ENCODE peak calls at places on chromosomes 12 and 14, in four cellular contexts. One of them, this sample, is unnamed.

GRCh38 chr14:64680013-64680674 is 24.1 kb upstream of the PLEKHG3 start:
- DNase-seq in A549: no peak
- DNase-seq in K562: no peak
- DNase-seq in GM12878: no peak
- DNase-seq in this sample: no peak

GRCh38 chr14:67186789-67187188 is 2.5 kb upstream of the GARIN2 start:
- DNase-seq in A549: no peak
- DNase-seq in K562: no peak
- DNase-seq in GM12878: no peak
- DNase-seq in this sample: peak

GRCh38 chr12:68792952-68793351 is 15.0 kb upstream of the MDM2 start:
- DNase-seq in A549: peak
- DNase-seq in K562: peak
- DNase-seq in GM12878: peak
- DNase-seq in this sample: peak

GRCh38 chr12:113097716-113098427 is 37.7 kb downstream of the RASAL1 start:
- DNase-seq in A549: no peak
- DNase-seq in K562: peak
- DNase-seq in GM12878: no peak
- DNase-seq in this sample: no peak

GRCh38 chr12:133120385-133121191 is 9.5 kb downstream of the ZNF891 start:
- DNase-seq in A549: no peak
- DNase-seq in K562: no peak
- DNase-seq in GM12878: no peak
- DNase-seq in this sample: no peak

GRCh38 chr12:52632656-52633055 is 14.3 kb upstream of the KRT73 start:
- DNase-seq in A549: no peak
- DNase-seq in K562: no peak
- DNase-seq in GM12878: no peak
- DNase-seq in this sample: no peak

GRCh38 chr12:26122681-26123481 is 2.0 kb downstream of the BHLHE41 start:
- DNase-seq in A549: peak
- DNase-seq in K562: peak
- DNase-seq in GM12878: no peak
- DNase-seq in this sample: peak

GRCh38 chr12:121330195-121330594 is 22.0 kb downstream of the ANAPC5 start:
- DNase-seq in A549: no peak
- DNase-seq in K562: no peak
- DNase-seq in GM12878: no peak
- DNase-seq in this sample: no peak

GRCh38 chr14:104184911-104185499 is 46.6 kb downstream of the KIF26A start:
- DNase-seq in A549: no peak
- DNase-seq in K562: peak
- DNase-seq in GM12878: no peak
- DNase-seq in this sample: no peak

DNA sequence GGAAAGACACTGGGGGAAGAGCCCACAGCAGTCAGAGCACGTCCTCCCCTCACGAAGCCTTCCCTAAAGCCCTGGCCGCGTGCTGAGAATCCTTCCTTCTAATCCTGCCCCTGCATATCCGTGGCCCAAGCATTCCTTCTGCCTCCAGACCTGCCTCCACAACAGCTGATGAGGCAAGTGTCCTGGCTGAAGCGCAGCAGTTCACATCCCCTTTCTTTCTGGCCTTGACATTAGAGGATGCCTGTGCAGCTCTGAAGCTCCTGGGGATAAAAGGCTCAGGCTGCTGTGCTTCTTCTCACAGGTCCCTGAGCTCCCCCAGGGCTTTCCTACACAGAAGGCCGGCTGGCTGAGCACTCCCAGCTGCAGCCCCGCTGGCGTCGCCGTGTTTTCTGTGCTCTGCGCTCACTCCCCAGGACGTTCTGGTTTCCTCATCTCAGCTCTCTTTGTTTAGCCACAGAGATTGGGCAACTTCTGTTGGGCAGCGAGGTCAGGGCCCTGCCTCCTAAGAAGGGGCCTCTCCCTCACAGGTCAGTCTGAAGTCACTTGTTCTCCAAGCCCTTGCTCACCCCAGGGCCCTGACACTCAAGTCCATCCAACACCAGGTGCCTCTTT is 45.8 kb downstream of the NINJ2 start:
- DNase-seq in A549: no peak
- DNase-seq in K562: no peak
- DNase-seq in GM12878: no peak
- DNase-seq in this sample: peak
- TF ChIP-seq ELK1 in A549: no peak
- TF ChIP-seq ELK1 in K562: no peak
- TF ChIP-seq ELK1 in GM12878: no peak
- TF ChIP-seq ELK1 in this sample: no peak

GRCh38 chr12:3207174-3207573 is 130.0 kb downstream of the TSPAN9 start:
- DNase-seq in A549: no peak
- DNase-seq in K562: no peak
- DNase-seq in GM12878: no peak
- DNase-seq in this sample: no peak
- TF ChIP-seq ELK1 in A549: no peak
- TF ChIP-seq ELK1 in K562: no peak
- TF ChIP-seq ELK1 in GM12878: no peak
- TF ChIP-seq ELK1 in this sample: no peak

GRCh38 chr12:100572184-100572583 is 1.3 kb upstream of the GAS2L3 start:
- DNase-seq in A549: no peak
- DNase-seq in K562: no peak
- DNase-seq in GM12878: no peak
- DNase-seq in this sample: no peak

GRCh38 chr12:100576311-100577036 is 3.0 kb downstream of the GAS2L3 start:
- DNase-seq in A549: peak
- DNase-seq in K562: peak
- DNase-seq in GM12878: no peak
- DNase-seq in this sample: peak

GRCh38 chr12:100573499-100574261 is at the start of gene GAS2L3:
- DNase-seq in A549: peak
- DNase-seq in K562: peak
- DNase-seq in GM12878: no peak
- DNase-seq in this sample: peak

GRCh38 chr12:100573168-100573498 is 351 bp upstream of the GAS2L3 start:
- DNase-seq in A549: no peak
- DNase-seq in K562: no peak
- DNase-seq in GM12878: no peak
- DNase-seq in this sample: no peak

DNA sequence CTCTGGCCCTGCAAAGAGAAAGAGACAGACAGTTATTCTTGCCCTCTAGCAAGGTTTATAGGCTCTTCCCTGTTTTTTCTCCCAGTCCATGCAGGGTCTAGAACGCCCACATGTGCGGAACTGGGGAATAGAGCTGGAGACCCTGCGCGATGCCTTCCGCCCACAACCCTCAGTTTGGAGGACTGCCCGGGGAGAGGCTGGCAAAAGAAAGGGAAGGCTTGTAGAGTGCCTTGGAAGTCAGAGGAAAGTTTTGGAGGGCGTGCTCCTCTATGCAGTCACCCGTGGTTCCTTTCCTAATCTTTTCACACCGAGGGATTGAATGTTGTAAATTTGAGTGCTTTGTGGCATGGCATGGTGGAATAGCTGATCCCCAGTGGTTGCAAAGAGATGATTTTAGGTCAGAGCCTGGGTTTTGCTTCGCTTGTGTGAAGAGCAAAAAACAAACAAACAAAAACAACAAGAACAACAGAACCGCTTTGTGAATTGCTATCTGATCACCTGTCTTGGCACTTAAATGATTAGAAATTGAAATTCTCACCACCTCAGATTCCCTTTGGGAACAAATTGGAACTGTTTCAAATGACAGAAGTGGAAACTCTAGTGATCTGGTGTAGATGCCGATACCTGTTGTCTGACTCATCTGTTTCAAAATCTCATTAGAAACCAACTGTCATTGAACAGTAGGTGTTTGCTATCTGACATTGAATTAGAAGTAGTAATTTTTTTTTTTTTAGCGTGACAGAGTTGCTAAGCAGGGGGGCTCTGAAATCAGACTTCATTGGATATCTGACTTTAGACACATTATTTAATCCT is 984 bp downstream of the GAS2L3 start:
- DNase-seq in A549: peak
- DNase-seq in K562: no peak
- DNase-seq in GM12878: no peak
- DNase-seq in this sample: no peak
- TF ChIP-seq ELK1 in A549: no peak
- TF ChIP-seq ELK1 in K562: no peak
- TF ChIP-seq ELK1 in GM12878: no peak
- TF ChIP-seq ELK1 in this sample: no peak

DNA sequence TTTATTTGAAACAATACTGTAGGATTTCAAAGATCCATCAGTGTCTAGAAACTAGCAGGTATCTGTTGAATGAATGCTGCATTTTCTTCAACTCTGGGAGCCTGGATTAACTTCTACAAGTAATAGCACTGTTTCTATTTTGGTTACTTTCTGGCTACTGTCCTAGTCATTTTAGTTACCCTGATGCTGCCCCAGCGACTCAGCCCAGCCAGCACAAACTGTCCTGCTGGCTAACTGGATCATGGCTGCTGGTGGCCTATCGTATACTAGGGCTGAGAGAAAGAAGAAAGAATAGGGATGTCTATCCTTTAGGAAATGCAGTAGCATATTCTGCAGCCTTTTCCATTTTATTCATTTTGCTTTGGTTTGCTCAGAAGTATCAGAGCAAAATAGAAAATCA is 53.9 kb downstream of the NTN4 start:
- DNase-seq in A549: no peak
- DNase-seq in K562: no peak
- DNase-seq in GM12878: no peak
- DNase-seq in this sample: peak
- TF ChIP-seq ELK1 in A549: no peak
- TF ChIP-seq ELK1 in K562: no peak
- TF ChIP-seq ELK1 in GM12878: no peak
- TF ChIP-seq ELK1 in this sample: no peak